ENCODE peak calls at places on chromosomes 1 and 21, in six cellular contexts. B is heart right ventricle; Y is left lung; O is effector memory CD4-positive, alpha-beta T cell; D is Panc1; E is DND-41. V is an unnamed sample. For H3K36me3, the result is how much of the 10 kb centered on the place peaks cover.

GRCh38 chr21:45403825-45404725 is 890 bp upstream of the COL18A1 start:
- DNase-seq in B (no peak), Y (peak), O (no peak), D (no peak), E (no peak), V (no peak)

GRCh38 chr1:204045430-204045829 is 27.5 kb upstream of the SOX13 start:
- DNase-seq in B (peak), Y (no peak), O (no peak), D (no peak), E (no peak), V (no peak)

GRCh38 chr1:28064064-28064463 is 24.3 kb downstream of the EYA3 start:
- DNase-seq in B (no peak), Y (no peak), O (no peak), D (no peak), E (no peak), V (no peak)

GRCh38 chr21:28177008-28177603 is 815.6 kb downstream of the LTN1 start:
- DNase-seq in B (no peak), Y (no peak), O (no peak), D (no peak), E (no peak), V (no peak)

GRCh38 chr1:116676291-116676690 is 8.8 kb upstream of the IGSF3 start:
- DNase-seq in B (no peak), Y (no peak), O (no peak), D (no peak), E (no peak), V (no peak)

GRCh38 chr1:3821004-3821933 is 25.0 kb upstream of the LRRC47 start:
- DNase-seq in B (no peak), Y (no peak), O (no peak), D (no peak), E (no peak), V (no peak)

GRCh38 chr1:24830680-24831272 is 85.5 kb downstream of the CLIC4 start:
- DNase-seq in B (peak), Y (no peak), O (no peak), D (peak), E (no peak), V (peak)

GRCh38 chr21:38273745-38274544 is 17.2 kb downstream of the KCNJ15 start:
- DNase-seq in B (no peak), Y (no peak), O (no peak), D (no peak), E (no peak), V (no peak)

GRCh38 chr1:243598433-243598832 is 251.6 kb downstream of the AKT3 start:
- DNase-seq in B (no peak), Y (no peak), O (no peak), D (no peak), E (peak), V (peak)

GRCh38 chr1:68010543-68010942 is 39.9 kb downstream of the DIRAS3 start:
- DNase-seq in B (no peak), Y (no peak), O (no peak), D (no peak), E (no peak), V (no peak)

GRCh38 chr21:28509031-28509430 is 483.6 kb downstream of the LTN1 start:
- DNase-seq in B (no peak), Y (no peak), O (no peak), D (no peak), E (no peak), V (no peak)

GRCh38 chr1:113511269-113511668 is 121.0 kb downstream of the MAGI3 start:
- DNase-seq in B (no peak), Y (no peak), O (no peak), D (no peak), E (no peak), V (no peak)

GRCh38 chr1:110390692-110391232 is at the start of gene SLC16A4:
- DNase-seq in B (peak), Y (no peak), O (no peak), D (no peak), E (no peak), V (no peak)

GRCh38 chr1:181100924-181101323 is 12.4 kb downstream of the IER5 start:
- DNase-seq in B (no peak), Y (no peak), O (no peak), D (no peak), E (no peak), V (no peak)

GRCh38 chr1:7292714-7293419 is 478.2 kb upstream of the VAMP3 start:
- DNase-seq in B (no peak), Y (no peak), O (no peak), D (no peak), E (no peak), V (no peak)

GRCh38 chr1:17539526-17540254 is at the start of gene ARHGEF10L:
- DNase-seq in B (peak), Y (no peak), O (no peak), D (no peak), E (no peak), V (no peak)

GRCh38 chr1:12851779-12852178 is 3.3 kb upstream of the HNRNPCL1 start:
- DNase-seq in B (no peak), Y (no peak), O (no peak), D (peak), E (no peak), V (no peak)

GRCh38 chr1:154835531-154836285 is 34.4 kb downstream of the KCNN3 start:
- DNase-seq in B (no peak), Y (peak), O (no peak), D (no peak), E (no peak), V (no peak)

GRCh38 chr1:213327318-213327667 is 276.3 kb downstream of the RPS6KC1 start:
- DNase-seq in B (peak), Y (peak), O (no peak), D (no peak), E (no peak), V (no peak)

GRCh38 chr1:184945034-184945433 is 29.3 kb downstream of the NIBAN1 start:
- DNase-seq in B (no peak), Y (no peak), O (no peak), D (no peak), E (no peak), V (no peak)

GRCh38 chr1:87182611-87183010 is 146.1 kb upstream of the LMO4 start:
- DNase-seq in B (no peak), Y (no peak), O (no peak), D (no peak), E (no peak), V (no peak)

GRCh38 chr21:17270234-17270633 is 242.6 kb upstream of the CXADR start:
- DNase-seq in B (no peak), Y (no peak), O (no peak), D (no peak), E (peak), V (no peak)

GRCh38 chr1:224623310-224623714 is 7.2 kb downstream of the CNIH3 start:
- DNase-seq in B (no peak), Y (no peak), O (no peak), D (peak), E (peak), V (no peak)

GRCh38 chr1:179230251-179230650 is 774 bp upstream of the ABL2 start:
- DNase-seq in B (no peak), Y (no peak), O (no peak), D (no peak), E (no peak), V (no peak)

GRCh38 chr1:156748670-156749428 is 2.6 kb downstream of the HDGF start:
- DNase-seq in B (peak), Y (no peak), O (no peak), D (no peak), E (no peak), V (no peak)

GRCh38 chr1:192604979-192605620 is 29.5 kb downstream of the RGS1 start:
- DNase-seq in B (no peak), Y (no peak), O (no peak), D (no peak), E (no peak), V (no peak)

GRCh38 chr1:202287196-202287595 is 54.5 kb downstream of the UBE2T start:
- DNase-seq in B (no peak), Y (no peak), O (no peak), D (no peak), E (no peak), V (no peak)
- H3K27ac ChIP-seq in B (peak), Y (no peak), O (no peak), D (no peak), E (no peak), V (no peak)

GRCh38 chr21:43734830-43735229 is 15.9 kb downstream of the PDXK start:
- DNase-seq in B (no peak), Y (peak), O (no peak), D (no peak), E (no peak), V (peak)

GRCh38 chr21:43735236-43736091 is 16.5 kb downstream of the PDXK start:
- DNase-seq in B (no peak), Y (peak), O (no peak), D (no peak), E (no peak), V (no peak)

GRCh38 chr21:43737158-43737950 is 18.4 kb downstream of the PDXK start:
- DNase-seq in B (no peak), Y (no peak), O (no peak), D (no peak), E (no peak), V (no peak)

GRCh38 chr21:43734131-43734634 is 15.3 kb downstream of the PDXK start:
- DNase-seq in B (no peak), Y (no peak), O (peak), D (no peak), E (no peak), V (no peak)

DNA sequence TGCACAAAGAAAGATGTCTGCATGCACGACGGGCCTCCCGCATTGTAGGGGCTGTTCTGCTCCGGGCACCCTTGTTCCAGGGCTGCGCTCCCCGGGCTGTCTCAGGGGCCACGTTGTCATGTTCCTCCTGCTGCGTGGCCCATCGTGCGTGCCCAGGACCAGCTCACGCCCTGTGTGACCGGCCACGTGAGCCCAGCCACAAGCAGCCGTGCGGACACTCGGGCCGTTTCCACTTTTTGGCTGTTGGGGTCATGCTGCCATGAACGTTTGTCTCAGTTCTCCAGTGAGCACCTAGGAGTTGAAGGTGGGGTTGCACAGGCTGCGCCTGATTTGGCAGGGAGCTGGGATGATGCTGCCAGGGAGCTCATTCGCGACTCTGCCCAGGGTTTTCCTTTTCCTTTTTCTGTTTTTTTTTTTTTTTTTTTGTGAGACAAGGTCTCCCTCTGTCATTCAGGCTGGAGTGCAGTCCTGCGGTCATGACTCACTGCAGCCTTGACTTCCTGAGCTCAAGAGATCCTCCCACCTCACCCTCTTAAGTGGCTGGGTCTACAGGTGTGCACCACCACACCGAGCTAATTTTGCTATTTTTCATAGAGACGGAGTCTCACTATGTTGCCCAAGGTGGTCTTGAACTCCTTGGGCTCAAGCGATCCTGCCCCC is 17.4 kb downstream of the PDXK start:
- DNase-seq in B (no peak), Y (no peak), O (no peak), D (no peak), E (no peak), V (no peak)
- H3K36me3 ChIP-seq in B (under half), Y (half or more), O (under half), D (under half), E (under half), V (under half)

GRCh38 chr1:37399830-37400790 is 74.3 kb upstream of the ZC3H12A start:
- DNase-seq in B (no peak), Y (no peak), O (no peak), D (no peak), E (no peak), V (no peak)

GRCh38 chr1:37399205-37399604 is 75.2 kb upstream of the ZC3H12A start:
- DNase-seq in B (no peak), Y (no peak), O (no peak), D (no peak), E (no peak), V (no peak)

GRCh38 chr1:37394574-37395464 is 79.6 kb upstream of the ZC3H12A start:
- DNase-seq in B (no peak), Y (no peak), O (no peak), D (no peak), E (no peak), V (no peak)

GRCh38 chr1:37393585-37394120 is 80.7 kb upstream of the ZC3H12A start:
- DNase-seq in B (no peak), Y (no peak), O (no peak), D (no peak), E (no peak), V (no peak)

DNA sequence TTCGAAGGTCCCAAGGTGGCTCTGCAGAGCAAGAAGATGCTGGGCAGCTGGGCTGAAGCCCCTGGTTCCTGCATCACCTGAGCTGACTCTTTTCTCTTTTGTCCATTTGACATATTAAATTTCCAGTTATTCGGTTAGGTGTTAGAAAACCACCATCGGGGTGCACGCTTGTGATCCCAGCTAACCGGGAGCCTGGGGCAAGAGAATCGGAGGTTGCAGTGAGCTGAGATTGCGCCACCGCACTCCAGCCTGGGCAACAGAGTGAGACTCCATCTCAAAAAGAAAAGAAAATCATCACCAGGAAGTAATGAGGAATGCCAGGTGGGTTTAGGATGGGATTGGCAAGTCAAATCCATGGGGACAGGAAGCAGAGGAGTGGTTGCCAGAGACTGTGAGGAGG is 76.3 kb upstream of the ZC3H12A start:
- DNase-seq in B (no peak), Y (no peak), O (no peak), D (no peak), E (no peak), V (no peak)
- H3K27ac ChIP-seq in B (no peak), Y (no peak), O (no peak), D (no peak), E (no peak), V (no peak)

DNA sequence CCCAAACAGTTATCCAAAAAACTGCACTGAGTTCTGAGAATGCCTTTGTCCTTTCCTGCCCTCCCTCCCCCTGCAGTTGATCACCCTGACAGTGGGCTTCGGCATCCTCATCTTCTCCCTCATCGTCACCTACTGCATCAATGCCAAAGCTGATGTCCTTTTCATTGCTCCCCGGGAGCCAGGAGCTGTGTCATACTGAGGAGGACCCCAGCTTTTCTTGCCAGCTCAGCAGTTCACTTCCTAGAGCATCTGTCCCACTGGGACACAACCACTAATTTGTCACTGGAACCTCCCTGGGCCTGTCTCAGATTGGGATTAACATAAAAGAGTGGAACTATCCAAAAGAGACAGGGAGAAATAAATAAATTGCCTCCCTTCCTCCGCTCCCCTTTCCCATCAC is 8.8 kb upstream of the NHLH1 start:
- DNase-seq in B (no peak), Y (no peak), O (no peak), D (no peak), E (no peak), V (no peak)
- H3K36me3 ChIP-seq in B (under half), Y (half or more), O (half or more), D (under half), E (half or more), V (under half)